ENCODE peak calls at places on chromosomes 1 and 21, in eight cellular contexts. P is islet precursor cell, H is RPMI8226, W is H7, F is Caki2, C is DMS79 treated with DMSO at 0.1 percent for 48 hours, N is mesenchymal stem cell, B is hepatic stellate cell. A is an unnamed sample.

GRCh38 chr21:38488640-38489282 is 9.5 kb downstream of the ERG start:
- DNase-seq in B (no peak), H (no peak), C (no peak), P (no peak), W (no peak), N (no peak), F (no peak), A (no peak)

GRCh38 chr1:112950426-112950825 is 5.6 kb downstream of the SLC16A1 start:
- DNase-seq in C (no peak), P (no peak), F (no peak), B (no peak), W (no peak), N (no peak), H (no peak), A (no peak)

GRCh38 chr1:67005068-67005467 is 48.9 kb downstream of the SLC35D1 start:
- DNase-seq in B (no peak), F (no peak), H (no peak), W (no peak), C (no peak), P (no peak), N (no peak), A (no peak)

GRCh38 chr1:166489670-166490436 is 323.1 kb upstream of the FAM78B start:
- DNase-seq in C (peak), B (no peak), F (peak), N (peak), H (peak), W (no peak), P (no peak), A (no peak)

GRCh38 chr1:59107516-59107915 is 189.4 kb upstream of the FGGY start:
- DNase-seq in N (no peak), B (peak), F (no peak), P (no peak), W (no peak), C (no peak), H (no peak), A (no peak)

GRCh38 chr1:233704125-233704881 is 90.4 kb downstream of the KCNK1 start:
- DNase-seq in W (no peak), H (no peak), N (no peak), B (no peak), C (no peak), P (no peak), F (no peak), A (no peak)

GRCh38 chr1:158355773-158356172 is 2.1 kb downstream of the CD1E start:
- DNase-seq in B (no peak), P (no peak), H (no peak), F (no peak), C (no peak), N (no peak), W (no peak), A (no peak)

GRCh38 chr1:175742790-175743459 is 470 bp downstream of the TNR start:
- DNase-seq in W (peak), F (peak), B (peak), P (peak), C (no peak), N (peak), H (peak), A (peak)

GRCh38 chr21:27040738-27041137 is 73.8 kb upstream of the ADAMTS5 start:
- DNase-seq in F (no peak), W (no peak), P (no peak), H (no peak), N (no peak), C (no peak), B (no peak), A (no peak)

GRCh38 chr1:42429623-42430022 is 26.2 kb downstream of the ZMYND12 start:
- DNase-seq in B (no peak), P (peak), F (no peak), C (no peak), H (no peak), N (no peak), W (no peak), A (no peak)

GRCh38 chr1:36166938-36167910 is 11.3 kb downstream of the MAP7D1 start:
- DNase-seq in P (no peak), C (no peak), F (no peak), H (no peak), W (no peak), N (peak), B (peak), A (no peak)

GRCh38 chr1:244049969-244050834 is 881 bp upstream of the ZBTB18 start:
- DNase-seq in B (no peak), N (peak), F (no peak), H (peak), P (no peak), C (peak), W (no peak), A (no peak)

GRCh38 chr21:38888956-38889605 is 83.4 kb downstream of the ETS2 start:
- DNase-seq in N (peak), B (no peak), P (no peak), H (no peak), F (no peak), W (no peak), C (no peak), A (no peak)

GRCh38 chr1:71364236-71364635 is 283.4 kb upstream of the ZRANB2 start:
- DNase-seq in P (no peak), N (no peak), H (no peak), C (no peak), W (no peak), B (no peak), F (no peak), A (no peak)

A was measured in endodermal cell.